ENCODE peak calls at places on chromosomes 3 and 15, in five cellular contexts. Q is psoas muscle, O is PC-3, F is cardiac muscle cell, X is PC-9. A is an unnamed sample.

GRCh38 chr3:57230006-57230405 is 2.5 kb downstream of the APPL1 start:
- DNase-seq in X (no peak), O (peak; percentile 76), Q (no peak), F (no peak), A (no peak)

GRCh38 chr3:66401157-66401550 is 99.7 kb downstream of the LRIG1 start:
- DNase-seq in X (no peak), O (no peak), F (no peak), Q (no peak), A (no peak)

GRCh38 chr15:81880833-81881232 is 165.0 kb downstream of the MEX3B start:
- DNase-seq in O (no peak), F (no peak), Q (no peak), X (no peak), A (no peak)

GRCh38 chr3:15114466-15115358 is 15.8 kb upstream of the RBSN start:
- DNase-seq in X (no peak), Q (no peak), F (no peak), O (no peak), A (no peak)

GRCh38 chr15:83380682-83381081 is 66.5 kb upstream of the SH3GL3 start:
- DNase-seq in Q (no peak), F (peak; percentile 66), X (peak; percentile 82), O (peak; percentile 78), A (peak; percentile 28)

GRCh38 chr3:17322106-17322793 is 420.2 kb downstream of the TBC1D5 start:
- DNase-seq in Q (no peak), O (no peak), X (no peak), F (no peak), A (no peak)

GRCh38 chr15:69314736-69315135 is 16.0 kb downstream of the PAQR5 start:
- DNase-seq in Q (no peak), O (no peak), F (no peak), X (no peak), A (no peak)

GRCh38 chr15:48929611-48930170 is 34.0 kb downstream of the SHC4 start:
- DNase-seq in O (peak; percentile 75), F (no peak), Q (no peak), X (no peak), A (no peak)

GRCh38 chr3:133547432-133548041 is 25.9 kb upstream of the CDV3 start:
- DNase-seq in Q (no peak), F (peak; percentile 55), O (no peak), X (peak; percentile 34), A (peak; percentile 35)

GRCh38 chr3:57078366-57079220 is 18.1 kb downstream of the SPATA12 start:
- DNase-seq in O (peak; percentile 47), X (peak; percentile 80), Q (peak; percentile 66), F (peak; percentile 70), A (peak; percentile 86)

DNA sequence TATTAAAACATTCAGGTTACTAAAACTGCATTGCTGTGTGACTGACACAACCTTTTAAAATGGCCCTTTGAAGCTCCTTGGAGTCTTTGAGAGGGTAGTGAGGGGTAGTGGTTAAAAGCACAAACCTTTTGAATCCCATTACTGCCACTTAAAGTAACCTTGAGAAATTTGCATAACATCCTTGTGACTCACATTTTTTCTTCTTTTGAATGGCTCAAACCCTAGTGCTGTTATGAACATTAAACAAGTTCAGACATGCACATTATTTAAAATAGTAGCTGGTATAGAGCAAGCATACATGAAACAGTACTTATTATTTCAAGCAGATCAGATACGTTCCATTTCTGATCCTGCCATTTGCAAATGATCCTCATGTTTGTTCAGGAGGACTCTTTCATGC is 3.7 kb upstream of the CLDN1 start:
- DNase-seq in F (no peak), X (no peak), Q (no peak), O (no peak), A (no peak)
- H3K27ac ChIP-seq in F (no peak overlapping the region), X (no peak overlapping the region), Q (no peak overlapping the region), O (no peak overlapping the region), A (no peak overlapping the region)

GRCh38 chr3:23920151-23920655 is 3.3 kb downstream of the RPL15 start:
- DNase-seq in O (no peak), F (no peak), Q (no peak), X (no peak), A (no peak)
- H3K4me3 ChIP-seq in O (peak overlapping the region; percentile 8), F (no peak overlapping the region), Q (peak overlapping the region; percentile 85), X (peak overlapping the region; percentile 91), A (no peak overlapping the region)

GRCh38 chr15:25060472-25060803 is 105.7 kb downstream of the SNRPN start:
- DNase-seq in Q (no peak), F (no peak), X (no peak), O (no peak), A (no peak)

GRCh38 chr15:25060996-25061620 is 106.3 kb downstream of the SNRPN start:
- DNase-seq in F (no peak), X (no peak), Q (no peak), O (no peak), A (no peak)

GRCh38 chr15:25062551-25063430 is 108.0 kb downstream of the SNRPN start:
- DNase-seq in Q (no peak), O (no peak), X (no peak), F (no peak), A (no peak)

GRCh38 chr15:25059698-25060471 is 105.1 kb downstream of the SNRPN start:
- DNase-seq in X (no peak), Q (no peak), O (no peak), F (no peak), A (no peak)

GRCh38 chr15:25061808-25062550 is 107.2 kb downstream of the SNRPN start:
- DNase-seq in Q (no peak), O (no peak), X (no peak), F (no peak), A (no peak)
- H3K9me3 ChIP-seq in Q (peaks cover 98% of the 10 kb centered on the region), O (peaks cover 71% of the 10 kb centered on the region), X (peaks cover 3% of the 10 kb centered on the region), F (peaks cover 18% of the 10 kb centered on the region), A (no peaks in the 10 kb centered on the region)

DNA sequence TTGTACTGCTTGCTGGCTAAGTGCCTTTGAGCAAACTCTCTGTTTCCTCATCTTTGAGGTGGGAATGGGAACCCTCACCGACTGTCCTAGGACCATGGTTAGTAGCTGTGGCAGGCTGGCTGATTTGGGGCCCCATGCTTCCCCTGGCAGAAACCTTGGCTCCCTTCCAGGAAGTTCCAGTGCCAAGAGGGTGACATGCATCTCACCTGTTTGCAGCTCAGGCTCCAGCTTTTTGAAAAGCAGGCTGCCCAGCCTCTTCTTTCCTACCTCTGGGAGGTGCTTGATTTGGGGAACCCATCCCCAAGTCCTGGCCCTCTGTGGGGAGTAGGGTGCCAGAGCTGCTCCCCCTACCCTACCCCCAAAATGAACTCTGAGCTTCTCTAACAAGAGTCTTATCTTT is 50.8 kb downstream of the RAB11A start:
- DNase-seq in O (no peak), F (no peak), Q (no peak), X (no peak), A (no peak)
- H3K27ac ChIP-seq in O (no peak overlapping the region), F (no peak overlapping the region), Q (no peak overlapping the region), X (no peak overlapping the region), A (no peak overlapping the region)

DNA sequence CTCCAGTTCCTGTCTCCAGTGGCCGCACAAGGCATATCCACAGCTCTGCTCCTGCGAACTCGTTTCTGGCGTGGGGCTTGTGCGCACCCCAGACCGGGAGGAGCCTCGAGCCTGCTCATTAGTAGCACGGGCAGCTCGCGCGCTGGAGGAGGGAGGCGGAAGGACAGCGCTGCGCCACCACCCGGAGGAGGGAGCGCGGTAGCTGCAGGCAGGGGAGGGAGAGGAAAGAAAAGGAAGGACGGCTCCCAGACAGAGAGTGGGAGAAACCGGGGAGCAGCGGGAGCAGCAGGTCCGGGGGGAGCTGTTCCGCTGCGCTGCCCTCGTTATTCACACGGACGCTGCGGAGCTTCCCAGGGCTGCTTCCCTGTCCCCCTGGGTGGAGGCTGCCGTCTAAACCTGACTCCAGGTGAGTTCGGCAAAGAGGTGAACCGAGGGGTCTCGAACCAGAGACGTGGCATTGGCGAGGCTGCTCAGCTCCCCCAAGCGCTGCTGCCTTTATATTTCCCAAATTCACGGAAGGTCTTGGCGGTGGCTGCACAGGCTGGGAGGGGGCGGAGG is 121.3 kb upstream of the ZNF717 start:
- DNase-seq in Q (peak; percentile 12), O (no peak), F (peak; percentile 81), X (no peak), A (no peak)
- H3K4me3 ChIP-seq in Q (no peak overlapping the region), O (no peak overlapping the region), F (peak overlapping the region; percentile 30), X (no peak overlapping the region), A (no peak overlapping the region)

GRCh38 chr3:127110982-127111693 is 81.8 kb upstream of the PRR23E start:
- DNase-seq in X (no peak), O (no peak), F (no peak), Q (no peak), A (no peak)
- H3K9me3 ChIP-seq in X (no peaks in the 10 kb centered on the region), O (peaks cover 10% of the 10 kb centered on the region), F (no peaks in the 10 kb centered on the region), Q (peaks cover 11% of the 10 kb centered on the region), A (no peaks in the 10 kb centered on the region)

GRCh38 chr3:116188231-116188785 is 257.0 kb downstream of the LSAMP start:
- DNase-seq in Q (no peak), F (no peak), X (no peak), O (peak; percentile 13), A (peak; percentile 45)

GRCh38 chr3:116198087-116198486 is 247.2 kb downstream of the LSAMP start:
- DNase-seq in F (no peak), Q (no peak), X (no peak), O (no peak), A (no peak)

GRCh38 chr3:116190095-116190494 is 255.2 kb downstream of the LSAMP start:
- DNase-seq in O (no peak), F (no peak), X (no peak), Q (no peak), A (no peak)

DNA sequence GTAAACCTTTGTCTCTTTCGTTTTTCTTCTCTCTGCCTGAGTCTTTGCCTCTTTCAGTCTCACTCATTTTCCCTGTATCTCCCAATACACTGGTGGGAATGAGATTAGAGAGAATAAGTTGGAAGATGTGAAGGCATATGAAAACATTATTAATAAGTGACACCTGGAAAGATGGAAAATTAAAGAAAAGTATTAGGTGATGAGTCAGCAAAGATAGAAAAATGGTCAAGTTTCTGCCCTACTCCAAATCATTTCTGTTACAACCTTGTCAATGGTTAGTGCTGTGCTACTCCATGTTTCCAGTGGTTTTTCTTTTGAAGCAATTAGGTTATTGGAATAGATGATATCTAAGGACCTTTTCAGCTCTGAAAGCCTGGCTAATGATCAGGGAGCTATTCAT is 252.8 kb downstream of the LSAMP start:
- DNase-seq in X (no peak), F (no peak), O (no peak), Q (no peak), A (no peak)
- H3K27ac ChIP-seq in X (no peak overlapping the region), F (no peak overlapping the region), O (no peak overlapping the region), Q (no peak overlapping the region), A (no peak overlapping the region)

A was measured in SJCRH30.